ENCODE peak calls at places on chromosomes 6 and 20, in seven cellular contexts. K, E, A, F, N, B and O are unnamed samples.

GRCh38 chr6:44831002-44831610 is 443.6 kb downstream of the CDC5L start:
- DNase-seq in K (no peak), E (no peak), A (no peak), F (peak), N (no peak), B (peak), O (peak)

GRCh38 chr6:154894903-154895302 is 100.2 kb upstream of the TIAM2 start:
- DNase-seq in K (no peak), E (no peak), A (no peak), F (no peak), N (no peak), B (no peak), O (no peak)

GRCh38 chr6:43355862-43356590 is 13.4 kb downstream of the ZNF318 start:
- DNase-seq in K (no peak), E (no peak), A (no peak), F (peak), N (no peak), B (no peak), O (no peak)

GRCh38 chr6:163260111-163260895 is 154.2 kb upstream of the QKI start:
- DNase-seq in K (peak), E (no peak), A (no peak), F (peak), N (no peak), B (peak), O (no peak)

GRCh38 chr20:10524643-10525042 is 89.5 kb downstream of the SLX4IP start:
- DNase-seq in K (no peak), E (no peak), A (no peak), F (peak), N (no peak), B (peak), O (peak)

GRCh38 chr20:33992145-33992922 is 1.4 kb upstream of the RALY start:
- DNase-seq in K (no peak), E (no peak), A (no peak), F (no peak), N (no peak), B (no peak), O (peak)

GRCh38 chr6:158653577-158654354 is 3.9 kb downstream of the SYTL3 start:
- DNase-seq in K (no peak), E (no peak), A (no peak), F (peak), N (peak), B (no peak), O (peak)

GRCh38 chr6:88547768-88548167 is 381.6 kb upstream of the CNR1 start:
- DNase-seq in K (no peak), E (no peak), A (no peak), F (no peak), N (no peak), B (no peak), O (no peak)

GRCh38 chr6:170152989-170153388 is 137.9 kb downstream of the DLL1 start:
- DNase-seq in K (no peak), E (peak), A (no peak), F (peak), N (no peak), B (no peak), O (peak)

GRCh38 chr6:83097204-83097603 is 29.7 kb downstream of the DOP1A start:
- DNase-seq in K (no peak), E (no peak), A (no peak), F (peak), N (no peak), B (peak), O (peak)

GRCh38 chr20:34083137-34083536 is 28.9 kb downstream of the EIF2S2 start:
- DNase-seq in K (peak), E (no peak), A (peak), F (peak), N (no peak), B (peak), O (no peak)

GRCh38 chr20:19750907-19751636 is 7.0 kb upstream of the RIN2 start:
- DNase-seq in K (no peak), E (no peak), A (no peak), F (no peak), N (peak), B (no peak), O (no peak)

GRCh38 chr20:57586370-57586793 is 25.5 kb downstream of the PCK1 start:
- DNase-seq in K (no peak), E (no peak), A (no peak), F (peak), N (no peak), B (no peak), O (no peak)

GRCh38 chr6:147048930-147049329 is 155.3 kb upstream of the STXBP5 start:
- DNase-seq in K (no peak), E (no peak), A (no peak), F (no peak), N (no peak), B (no peak), O (no peak)

GRCh38 chr6:46473866-46474265 is 17.4 kb downstream of the RCAN2 start:
- DNase-seq in K (no peak), E (no peak), A (no peak), F (peak), N (no peak), B (peak), O (no peak)

GRCh38 chr20:46118481-46119020 is 437 bp downstream of the CD40 start:
- DNase-seq in K (peak), E (no peak), A (peak), F (no peak), N (no peak), B (no peak), O (no peak)

GRCh38 chr20:45427236-45428149 is 11.6 kb downstream of the PIGT start:
- DNase-seq in K (no peak), E (no peak), A (no peak), F (no peak), N (no peak), B (no peak), O (peak)

GRCh38 chr20:44990425-44990824 is 24.1 kb downstream of the STK4 start:
- DNase-seq in K (no peak), E (no peak), A (no peak), F (peak), N (no peak), B (no peak), O (no peak)

GRCh38 chr20:32761417-32761830 is 761 bp upstream of the DNMT3B start:
- DNase-seq in K (no peak), E (no peak), A (no peak), F (no peak), N (peak), B (no peak), O (no peak)

GRCh38 chr20:37479925-37480691 is 40.9 kb upstream of the NNAT start:
- DNase-seq in K (no peak), E (no peak), A (no peak), F (no peak), N (no peak), B (no peak), O (no peak)

GRCh38 chr20:64231621-64232550 is 23.7 kb upstream of the PCMTD2 start:
- DNase-seq in K (no peak), E (no peak), A (no peak), F (no peak), N (no peak), B (no peak), O (no peak)

GRCh38 chr20:53735536-53736050 is 142.0 kb upstream of the ZNF217 start:
- DNase-seq in K (no peak), E (peak), A (no peak), F (peak), N (no peak), B (peak), O (peak)

GRCh38 chr6:71887006-71887743 is 825 bp downstream of the RIMS1 start:
- DNase-seq in K (no peak), E (no peak), A (no peak), F (peak), N (peak), B (no peak), O (no peak)

GRCh38 chr6:144265061-144265357 is 20.1 kb upstream of the UTRN start:
- DNase-seq in K (no peak), E (no peak), A (no peak), F (peak), N (no peak), B (peak), O (peak)